ENCODE peak calls at places on chromosomes 2 and 18, in nine cellular contexts. O is spleen; G is ecto neural progenitor cell; J is H9; P is mucosa of gallbladder; Y is activated effector memory CD4-positive, alpha-beta T cell treated with Interleukin-2 at 50 U/mL for 16 hours; N is HFF-Myc; H is HCEC 1CT; D is NCI-H774. L is an unnamed sample.
A peak's percentile ranks its signal among the peaks of the same experiment; 100 is the strongest.

GRCh38 chr18:39647627-39648502 is 2082.3 kb upstream of the CELF4 start:
- DNase-seq in O (no peak), G (no peak), J (no peak), P (peak; percentile 21), Y (no peak), N (peak; percentile 35), H (peak; percentile 83), D (peak; percentile 25), L (peak; percentile 19)

GRCh38 chr2:20416723-20417122 is 30.2 kb upstream of the RHOB start:
- DNase-seq in O (no peak), G (no peak), J (no peak), P (no peak), Y (no peak), N (no peak), H (no peak), D (no peak), L (no peak)

GRCh38 chr2:78967294-78967693 is 58.2 kb upstream of the REG3G start:
- DNase-seq in O (no peak), G (no peak), J (no peak), P (no peak), Y (no peak), N (no peak), H (no peak), D (no peak), L (no peak)

GRCh38 chr2:39625927-39626270 is 39.8 kb upstream of the TMEM178A start:
- DNase-seq in O (no peak), G (no peak), J (no peak), P (no peak), Y (no peak), N (no peak), H (no peak), D (no peak), L (no peak)

GRCh38 chr2:120395686-120396518 is 50.0 kb downstream of the INHBB start:
- DNase-seq in O (no peak), G (peak; percentile 49), J (peak; percentile 37), P (no peak), Y (no peak), N (no peak), H (no peak), D (peak; percentile 60), L (no peak)

GRCh38 chr2:236856856-236857616 is 228.7 kb upstream of the COPS8 start:
- DNase-seq in O (no peak), G (peak; percentile 68), J (no peak), P (no peak), Y (no peak), N (no peak), H (no peak), D (no peak), L (no peak)

GRCh38 chr2:192151848-192152247 is 42.9 kb downstream of the TMEFF2 start:
- DNase-seq in O (no peak), G (no peak), J (no peak), P (no peak), Y (no peak), N (no peak), H (peak; percentile 79), D (peak; percentile 26), L (peak; percentile 12)

GRCh38 chr2:68251855-68252406 is 401 bp downstream of the PPP3R1 start:
- DNase-seq in O (peak; percentile 91), G (peak; percentile 77), J (peak; percentile 37), P (peak; percentile 19), Y (peak; percentile 40), N (no peak), H (no peak), D (peak; percentile 33), L (peak; percentile 31)

GRCh38 chr2:226865273-226865672 is 29.4 kb downstream of the RHBDD1 start:
- DNase-seq in O (no peak), G (no peak), J (no peak), P (no peak), Y (no peak), N (no peak), H (no peak), D (no peak), L (no peak)

GRCh38 chr2:25381502-25381901 is 39.8 kb upstream of the DNMT3A start:
- DNase-seq in O (peak; percentile 47), G (peak; percentile 26), J (no peak), P (no peak), Y (no peak), N (no peak), H (no peak), D (no peak), L (no peak)

GRCh38 chr2:21035282-21035973 is 8.4 kb downstream of the APOB start:
- DNase-seq in O (no peak), G (no peak), J (no peak), P (no peak), Y (no peak), N (no peak), H (no peak), D (no peak), L (no peak)

GRCh38 chr2:71683666-71684065 is 230.3 kb downstream of the DYSF start:
- DNase-seq in O (peak; percentile 37), G (no peak), J (no peak), P (no peak), Y (no peak), N (no peak), H (no peak), D (no peak), L (no peak)

GRCh38 chr2:227117027-227117426 is 47.0 kb downstream of the COL4A4 start:
- DNase-seq in O (no peak), G (no peak), J (no peak), P (no peak), Y (no peak), N (no peak), H (no peak), D (no peak), L (no peak)

GRCh38 chr2:95552911-95553310 is 38.9 kb upstream of the TRIM43 start:
- DNase-seq in O (no peak), G (no peak), J (no peak), P (no peak), Y (no peak), N (no peak), H (peak; percentile 26), D (no peak), L (no peak)

GRCh38 chr18:51196811-51197660 is 445 bp downstream of the MEX3C start:
- DNase-seq in O (peak; percentile 94), G (peak; percentile 70), J (peak; percentile 38), P (peak; percentile 40), Y (peak; percentile 40), N (no peak), H (peak; percentile 48), D (no peak), L (peak; percentile 48)

GRCh38 chr2:19299032-19299431 is 59.4 kb downstream of the OSR1 start:
- DNase-seq in O (no peak), G (no peak), J (no peak), P (no peak), Y (no peak), N (no peak), H (peak; percentile 55), D (no peak), L (no peak)

L was measured in RKO.